ENCODE peak calls at places on chromosomes 12 and 14, in five cellular contexts. One of them, this sample, is unnamed.

GRCh38 chr12:119423285-119423684 is 88.8 kb downstream of the CCDC60 start:
- DNase-seq in mesenchymal stem cell: no peak
- DNase-seq in neuronal stem cell: no peak
- DNase-seq in H1: no peak
- DNase-seq in H9: peak
- DNase-seq in this sample: no peak

GRCh38 chr14:36605506-36605857 is 23.1 kb upstream of the NKX2-8 start:
- DNase-seq in H9: no peak
- DNase-seq in neuronal stem cell: no peak
- DNase-seq in H1: no peak
- DNase-seq in mesenchymal stem cell: no peak
- DNase-seq in this sample: no peak

GRCh38 chr14:55129428-55130193 is 559 bp downstream of the LGALS3 start:
- DNase-seq in mesenchymal stem cell: peak
- DNase-seq in H9: peak
- DNase-seq in neuronal stem cell: no peak
- DNase-seq in H1: no peak
- DNase-seq in this sample: peak

GRCh38 chr12:66066071-66066928 is 64.2 kb downstream of the LLPH start:
- DNase-seq in neuronal stem cell: no peak
- DNase-seq in mesenchymal stem cell: peak
- DNase-seq in H9: no peak
- DNase-seq in H1: no peak
- DNase-seq in this sample: no peak

GRCh38 chr12:101957251-101957650 is 79.9 kb downstream of the DRAM1 start:
- DNase-seq in mesenchymal stem cell: no peak
- DNase-seq in neuronal stem cell: no peak
- DNase-seq in H9: no peak
- DNase-seq in H1: no peak
- DNase-seq in this sample: no peak

GRCh38 chr12:115439008-115439601 is 755.1 kb upstream of the TBX3 start:
- DNase-seq in H1: no peak
- DNase-seq in neuronal stem cell: no peak
- DNase-seq in mesenchymal stem cell: no peak
- DNase-seq in H9: no peak
- DNase-seq in this sample: no peak

GRCh38 chr12:122021193-122021821 is 377 bp upstream of the BCL7A start:
- DNase-seq in mesenchymal stem cell: peak
- DNase-seq in H1: no peak
- DNase-seq in neuronal stem cell: no peak
- DNase-seq in H9: peak
- DNase-seq in this sample: peak

GRCh38 chr14:103819503-103820307 is 27.7 kb downstream of the PPP1R13B start:
- DNase-seq in neuronal stem cell: peak
- DNase-seq in H9: peak
- DNase-seq in H1: peak
- DNase-seq in mesenchymal stem cell: peak
- DNase-seq in this sample: no peak

GRCh38 chr14:99624971-99625370 is 20.0 kb upstream of the HHIPL1 start:
- DNase-seq in mesenchymal stem cell: no peak
- DNase-seq in H9: no peak
- DNase-seq in H1: no peak
- DNase-seq in neuronal stem cell: no peak
- DNase-seq in this sample: no peak

GRCh38 chr12:112340983-112341840 is 41.0 kb downstream of the HECTD4 start:
- DNase-seq in mesenchymal stem cell: no peak
- DNase-seq in H9: no peak
- DNase-seq in H1: no peak
- DNase-seq in neuronal stem cell: no peak
- DNase-seq in this sample: no peak

GRCh38 chr14:100609941-100610391 is 22.7 kb upstream of the BEGAIN start:
- DNase-seq in H1: no peak
- DNase-seq in H9: peak
- DNase-seq in neuronal stem cell: no peak
- DNase-seq in mesenchymal stem cell: no peak
- DNase-seq in this sample: no peak

DNA sequence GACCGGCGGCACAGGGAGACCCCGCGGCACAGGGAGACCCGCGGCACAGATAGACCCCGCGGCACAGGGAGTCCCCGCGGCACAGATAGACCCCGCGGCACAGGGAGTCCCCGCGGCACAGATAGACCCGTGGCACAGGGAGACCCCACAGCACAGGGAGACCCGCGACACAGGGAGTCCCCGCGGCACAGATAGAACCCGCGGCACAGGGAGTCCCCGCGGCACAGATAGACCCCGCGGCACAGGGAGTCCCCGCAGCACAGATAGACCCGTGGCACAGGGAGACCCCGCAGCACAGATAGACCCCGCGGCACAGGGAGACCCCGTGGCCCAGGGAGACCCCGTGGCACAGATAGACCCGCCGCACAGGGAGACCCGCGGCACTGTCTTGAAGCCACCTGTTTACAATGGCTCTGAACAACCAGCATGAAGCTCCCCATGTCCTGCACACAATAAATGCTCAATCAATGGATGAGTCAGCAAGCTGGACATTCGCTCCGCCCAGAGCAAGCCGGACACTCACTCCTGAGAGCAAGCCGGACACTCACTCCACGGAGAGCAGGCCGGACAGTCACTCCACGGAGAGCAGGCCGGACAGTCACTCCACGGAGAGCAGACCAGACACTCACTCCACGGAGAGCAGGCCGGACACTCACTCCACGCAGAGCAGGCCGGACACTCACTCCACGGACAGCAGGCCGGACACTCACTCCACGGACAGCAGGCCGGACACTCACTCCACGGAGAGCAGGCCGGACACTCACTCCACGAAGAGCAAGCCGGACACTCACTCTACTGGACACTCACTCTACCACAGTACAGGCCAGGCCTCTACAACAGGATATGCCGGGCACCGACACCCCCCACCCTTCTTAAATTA is 121.9 kb downstream of the RFLNA start:
- DNase-seq in H1: no peak
- DNase-seq in H9: no peak
- DNase-seq in mesenchymal stem cell: peak
- DNase-seq in neuronal stem cell: no peak
- DNase-seq in this sample: no peak
- H2BK120ac ChIP-seq in H1: no peak
- H2BK120ac ChIP-seq in H9: no peak
- H2BK120ac ChIP-seq in mesenchymal stem cell: no peak
- H2BK120ac ChIP-seq in neuronal stem cell: peak
- H2BK120ac ChIP-seq in this sample: no peak

DNA sequence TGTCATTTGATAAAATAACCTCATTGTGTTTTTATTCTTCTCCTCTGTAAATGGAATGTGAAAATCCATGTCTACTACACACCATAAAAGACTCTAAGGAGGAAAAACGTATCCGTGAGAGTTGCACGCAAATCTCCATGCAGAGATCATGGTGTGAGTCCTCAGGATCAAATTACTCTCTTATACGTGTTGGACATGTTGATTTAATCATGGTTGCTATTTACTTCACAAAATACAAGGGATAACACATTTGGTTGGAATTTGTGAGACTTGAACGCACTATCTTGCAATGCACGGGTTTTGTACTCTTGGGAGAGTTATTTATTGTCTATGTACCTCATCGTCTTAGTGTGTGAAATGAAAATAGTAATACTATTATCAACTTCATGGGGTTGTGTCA is 128.0 kb upstream of the RASSF8 start:
- DNase-seq in mesenchymal stem cell: no peak
- DNase-seq in H9: no peak
- DNase-seq in H1: no peak
- DNase-seq in neuronal stem cell: no peak
- DNase-seq in this sample: peak
- H3K4ac ChIP-seq in mesenchymal stem cell: no peak
- H3K4ac ChIP-seq in H9: no peak
- H3K4ac ChIP-seq in H1: no peak
- H3K4ac ChIP-seq in neuronal stem cell: no peak
- H3K4ac ChIP-seq in this sample: no peak

GRCh38 chr12:51413149-51413548 is 11.5 kb upstream of the SLC4A8 start:
- DNase-seq in neuronal stem cell: no peak
- DNase-seq in mesenchymal stem cell: no peak
- DNase-seq in H1: no peak
- DNase-seq in H9: no peak
- DNase-seq in this sample: no peak
- H2BK12ac ChIP-seq in neuronal stem cell: no peak
- H2BK12ac ChIP-seq in mesenchymal stem cell: no peak
- H2BK12ac ChIP-seq in H1: no peak
- H2BK12ac ChIP-seq in H9: no peak
- H2BK12ac ChIP-seq in this sample: no peak

DNA sequence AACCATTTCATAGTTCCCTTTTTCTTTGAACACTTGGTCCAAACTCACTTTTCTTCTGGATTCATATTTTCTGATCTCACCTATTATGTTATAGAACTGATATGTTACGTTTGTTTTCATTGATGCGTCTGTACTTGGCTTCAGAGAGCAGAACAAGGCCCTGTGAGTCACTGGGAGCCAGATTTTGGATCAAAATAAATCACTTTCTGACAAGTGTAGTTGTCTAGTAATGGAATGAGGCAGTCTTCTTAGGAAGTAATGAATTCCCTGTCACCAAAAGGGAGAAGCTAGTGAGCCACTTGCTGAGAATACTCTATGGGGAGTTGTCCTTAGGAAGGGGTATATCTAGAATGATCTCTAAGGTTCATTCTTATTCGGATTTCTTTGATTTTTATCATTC is 10.2 kb downstream of the BICD1 start:
- DNase-seq in mesenchymal stem cell: peak
- DNase-seq in neuronal stem cell: no peak
- DNase-seq in H9: peak
- DNase-seq in H1: no peak
- DNase-seq in this sample: no peak
- H2BK120ac ChIP-seq in mesenchymal stem cell: no peak
- H2BK120ac ChIP-seq in neuronal stem cell: no peak
- H2BK120ac ChIP-seq in H9: no peak
- H2BK120ac ChIP-seq in H1: no peak
- H2BK120ac ChIP-seq in this sample: no peak

GRCh38 chr12:92737855-92738850 is 35.4 kb downstream of the PLEKHG7 start:
- DNase-seq in H9: no peak
- DNase-seq in mesenchymal stem cell: no peak
- DNase-seq in neuronal stem cell: no peak
- DNase-seq in H1: no peak
- DNase-seq in this sample: no peak

GRCh38 chr12:92736605-92737004 is 33.8 kb downstream of the PLEKHG7 start:
- DNase-seq in H1: no peak
- DNase-seq in mesenchymal stem cell: no peak
- DNase-seq in neuronal stem cell: no peak
- DNase-seq in H9: no peak
- DNase-seq in this sample: no peak

GRCh38 chr12:92739099-92739498 is 36.3 kb downstream of the PLEKHG7 start:
- DNase-seq in H9: no peak
- DNase-seq in neuronal stem cell: no peak
- DNase-seq in H1: no peak
- DNase-seq in mesenchymal stem cell: no peak
- DNase-seq in this sample: no peak

GRCh38 chr12:92743026-92743425 is 40.2 kb downstream of the PLEKHG7 start:
- DNase-seq in neuronal stem cell: no peak
- DNase-seq in H9: no peak
- DNase-seq in H1: no peak
- DNase-seq in mesenchymal stem cell: no peak
- DNase-seq in this sample: no peak

GRCh38 chr12:92740421-92740820 is 37.6 kb downstream of the PLEKHG7 start:
- DNase-seq in H9: no peak
- DNase-seq in H1: no peak
- DNase-seq in neuronal stem cell: no peak
- DNase-seq in mesenchymal stem cell: no peak
- DNase-seq in this sample: no peak
- H3K4ac ChIP-seq in H9: no peak
- H3K4ac ChIP-seq in H1: no peak
- H3K4ac ChIP-seq in neuronal stem cell: no peak
- H3K4ac ChIP-seq in mesenchymal stem cell: no peak
- H3K4ac ChIP-seq in this sample: no peak

DNA sequence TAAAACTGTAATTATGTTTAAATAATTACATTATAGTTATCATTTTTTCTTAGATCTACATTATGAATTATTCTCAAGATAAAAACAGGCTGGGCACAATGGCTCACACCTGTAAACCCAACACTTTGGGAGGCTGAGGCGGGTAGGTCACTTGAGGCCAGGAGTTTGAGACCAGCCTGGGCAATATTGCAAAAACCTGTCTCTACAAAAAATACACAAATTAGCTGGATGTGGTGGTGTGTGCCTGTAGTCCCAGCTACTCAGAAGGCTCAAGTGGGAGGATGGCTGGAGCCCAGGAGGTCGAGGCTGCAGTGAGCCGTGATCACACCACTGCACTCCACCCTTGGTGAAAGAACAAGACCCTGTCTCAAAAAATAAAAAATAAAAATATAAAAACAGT is 40.3 kb upstream of the KCNJ8 start:
- DNase-seq in mesenchymal stem cell: no peak
- DNase-seq in neuronal stem cell: no peak
- DNase-seq in H1: no peak
- DNase-seq in H9: no peak
- DNase-seq in this sample: no peak
- H2BK12ac ChIP-seq in mesenchymal stem cell: no peak
- H2BK12ac ChIP-seq in neuronal stem cell: no peak
- H2BK12ac ChIP-seq in H1: no peak
- H2BK12ac ChIP-seq in H9: no peak
- H2BK12ac ChIP-seq in this sample: no peak

GRCh38 chr12:43832506-43833168 is 3.2 kb upstream of the TMEM117 start:
- DNase-seq in H9: no peak
- DNase-seq in H1: no peak
- DNase-seq in neuronal stem cell: no peak
- DNase-seq in mesenchymal stem cell: no peak
- DNase-seq in this sample: no peak

GRCh38 chr12:43840338-43840737 is 4.5 kb downstream of the TMEM117 start:
- DNase-seq in H1: no peak
- DNase-seq in neuronal stem cell: no peak
- DNase-seq in H9: no peak
- DNase-seq in mesenchymal stem cell: no peak
- DNase-seq in this sample: no peak

GRCh38 chr12:43836455-43836989 is 641 bp downstream of the TMEM117 start:
- DNase-seq in mesenchymal stem cell: peak
- DNase-seq in H9: no peak
- DNase-seq in neuronal stem cell: no peak
- DNase-seq in H1: no peak
- DNase-seq in this sample: no peak

GRCh38 chr12:43835656-43836454 is at the start of gene TMEM117:
- DNase-seq in H1: no peak
- DNase-seq in neuronal stem cell: peak
- DNase-seq in mesenchymal stem cell: peak
- DNase-seq in H9: peak
- DNase-seq in this sample: peak

DNA sequence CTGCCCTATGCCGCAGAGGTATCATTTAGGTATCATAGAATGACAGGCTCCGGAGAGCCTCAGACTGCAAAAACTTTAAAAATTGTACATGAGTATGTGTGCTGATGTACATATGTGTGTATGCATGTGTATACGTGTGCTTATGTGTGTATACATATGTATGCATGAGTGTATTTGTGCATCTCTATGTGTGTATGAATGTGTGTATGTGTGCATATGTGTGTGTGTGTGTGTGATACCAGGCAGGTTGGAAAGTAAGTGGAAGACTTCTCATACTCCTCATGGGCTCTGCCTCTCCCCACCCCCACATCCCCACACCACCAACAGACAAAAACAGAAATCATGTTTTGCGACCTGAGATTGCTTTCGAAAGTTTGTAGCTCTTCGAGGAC is 621 bp upstream of the TMEM117 start:
- DNase-seq in neuronal stem cell: no peak
- DNase-seq in H1: no peak
- DNase-seq in H9: no peak
- DNase-seq in mesenchymal stem cell: peak
- DNase-seq in this sample: no peak
- H2BK120ac ChIP-seq in neuronal stem cell: no peak
- H2BK120ac ChIP-seq in H1: no peak
- H2BK120ac ChIP-seq in H9: no peak
- H2BK120ac ChIP-seq in mesenchymal stem cell: no peak
- H2BK120ac ChIP-seq in this sample: peak

GRCh38 chr12:24075650-24076049 is 126.2 kb upstream of the SOX5 start:
- DNase-seq in H9: no peak
- DNase-seq in mesenchymal stem cell: no peak
- DNase-seq in neuronal stem cell: no peak
- DNase-seq in H1: no peak
- DNase-seq in this sample: no peak
- H3K4ac ChIP-seq in H9: no peak
- H3K4ac ChIP-seq in mesenchymal stem cell: no peak
- H3K4ac ChIP-seq in neuronal stem cell: no peak
- H3K4ac ChIP-seq in H1: no peak
- H3K4ac ChIP-seq in this sample: no peak